ENCODE peak calls at places on chromosomes 12 and 14, in ten cellular contexts. One of them, this sample, is unnamed.

GRCh38 chr12:10873374-10873773 is 10.7 kb downstream of the PRH1 start:
- DNase-seq in psoas muscle: no peak
- DNase-seq in progenitor cell of endocrine pancreas: no peak
- DNase-seq in aorta: no peak
- DNase-seq in heart left ventricle: no peak
- DNase-seq in cardiac septum: no peak
- DNase-seq in epithelial cell of proximal tubule: no peak
- DNase-seq in astrocyte of the hippocampus: peak; percentile 74
- DNase-seq in anterior cingulate cortex: no peak
- DNase-seq in breast epithelium: no peak
- DNase-seq in this sample: no peak

GRCh38 chr12:3164454-3165310 is 87.5 kb downstream of the TSPAN9 start:
- DNase-seq in psoas muscle: peak; percentile 26
- DNase-seq in progenitor cell of endocrine pancreas: no peak
- DNase-seq in aorta: peak; percentile 55
- DNase-seq in heart left ventricle: no peak
- DNase-seq in cardiac septum: no peak
- DNase-seq in epithelial cell of proximal tubule: no peak
- DNase-seq in astrocyte of the hippocampus: no peak
- DNase-seq in anterior cingulate cortex: no peak
- DNase-seq in breast epithelium: no peak
- DNase-seq in this sample: no peak

GRCh38 chr14:23571701-23572523 is 4.3 kb upstream of the AP1G2 start:
- DNase-seq in psoas muscle: no peak
- DNase-seq in progenitor cell of endocrine pancreas: no peak
- DNase-seq in aorta: no peak
- DNase-seq in heart left ventricle: no peak
- DNase-seq in cardiac septum: no peak
- DNase-seq in epithelial cell of proximal tubule: no peak
- DNase-seq in astrocyte of the hippocampus: no peak
- DNase-seq in anterior cingulate cortex: no peak
- DNase-seq in breast epithelium: no peak
- DNase-seq in this sample: no peak

GRCh38 chr14:87873741-87874140 is 119.2 kb downstream of the GALC start:
- DNase-seq in psoas muscle: no peak
- DNase-seq in progenitor cell of endocrine pancreas: no peak
- DNase-seq in aorta: no peak
- DNase-seq in heart left ventricle: no peak
- DNase-seq in cardiac septum: no peak
- DNase-seq in epithelial cell of proximal tubule: no peak
- DNase-seq in astrocyte of the hippocampus: no peak
- DNase-seq in anterior cingulate cortex: no peak
- DNase-seq in breast epithelium: no peak
- DNase-seq in this sample: no peak

GRCh38 chr12:89556976-89557375 is 31.1 kb upstream of the POC1B start:
- DNase-seq in psoas muscle: no peak
- DNase-seq in progenitor cell of endocrine pancreas: no peak
- DNase-seq in aorta: no peak
- DNase-seq in heart left ventricle: no peak
- DNase-seq in cardiac septum: no peak
- DNase-seq in epithelial cell of proximal tubule: no peak
- DNase-seq in astrocyte of the hippocampus: no peak
- DNase-seq in anterior cingulate cortex: no peak
- DNase-seq in breast epithelium: no peak
- DNase-seq in this sample: no peak

GRCh38 chr14:90816686-90817436 is 631 bp upstream of the TTC7B start:
- DNase-seq in psoas muscle: no peak
- DNase-seq in progenitor cell of endocrine pancreas: no peak
- DNase-seq in aorta: no peak
- DNase-seq in heart left ventricle: no peak
- DNase-seq in cardiac septum: no peak
- DNase-seq in epithelial cell of proximal tubule: no peak
- DNase-seq in astrocyte of the hippocampus: no peak
- DNase-seq in anterior cingulate cortex: no peak
- DNase-seq in breast epithelium: no peak
- DNase-seq in this sample: no peak

GRCh38 chr12:105698047-105698446 is 367.6 kb downstream of the C12orf75 start:
- DNase-seq in psoas muscle: no peak
- DNase-seq in progenitor cell of endocrine pancreas: no peak
- DNase-seq in aorta: no peak
- DNase-seq in heart left ventricle: no peak
- DNase-seq in cardiac septum: no peak
- DNase-seq in epithelial cell of proximal tubule: no peak
- DNase-seq in astrocyte of the hippocampus: no peak
- DNase-seq in anterior cingulate cortex: no peak
- DNase-seq in breast epithelium: no peak
- DNase-seq in this sample: no peak

GRCh38 chr14:69298131-69299071 is 38.4 kb downstream of the GALNT16 start:
- DNase-seq in psoas muscle: no peak
- DNase-seq in progenitor cell of endocrine pancreas: no peak
- DNase-seq in aorta: peak; percentile 26
- DNase-seq in heart left ventricle: no peak
- DNase-seq in cardiac septum: peak; percentile 71
- DNase-seq in epithelial cell of proximal tubule: no peak
- DNase-seq in astrocyte of the hippocampus: no peak
- DNase-seq in anterior cingulate cortex: peak; percentile 11
- DNase-seq in breast epithelium: no peak
- DNase-seq in this sample: no peak

GRCh38 chr12:122888232-122888752 is 7.6 kb downstream of the VPS37B start:
- DNase-seq in psoas muscle: no peak
- DNase-seq in progenitor cell of endocrine pancreas: no peak
- DNase-seq in aorta: no peak
- DNase-seq in heart left ventricle: peak; percentile 73
- DNase-seq in cardiac septum: peak; percentile 81
- DNase-seq in epithelial cell of proximal tubule: peak; percentile 98
- DNase-seq in astrocyte of the hippocampus: peak; percentile 89
- DNase-seq in anterior cingulate cortex: no peak
- DNase-seq in breast epithelium: peak; percentile 98
- DNase-seq in this sample: no peak

GRCh38 chr14:68245146-68246073 is 425.8 kb downstream of the RAD51B start:
- DNase-seq in psoas muscle: no peak
- DNase-seq in progenitor cell of endocrine pancreas: no peak
- DNase-seq in aorta: no peak
- DNase-seq in heart left ventricle: peak; percentile 32
- DNase-seq in cardiac septum: no peak
- DNase-seq in epithelial cell of proximal tubule: no peak
- DNase-seq in astrocyte of the hippocampus: peak; percentile 58
- DNase-seq in anterior cingulate cortex: no peak
- DNase-seq in breast epithelium: no peak
- DNase-seq in this sample: no peak

GRCh38 chr12:28253175-28253641 is 63.0 kb downstream of the CCDC91 start:
- DNase-seq in psoas muscle: no peak
- DNase-seq in progenitor cell of endocrine pancreas: no peak
- DNase-seq in aorta: no peak
- DNase-seq in heart left ventricle: no peak
- DNase-seq in cardiac septum: no peak
- DNase-seq in epithelial cell of proximal tubule: no peak
- DNase-seq in astrocyte of the hippocampus: peak; percentile 75
- DNase-seq in anterior cingulate cortex: no peak
- DNase-seq in breast epithelium: no peak
- DNase-seq in this sample: no peak

GRCh38 chr14:58625438-58625837 is 12.3 kb upstream of the DACT1 start:
- DNase-seq in psoas muscle: no peak
- DNase-seq in progenitor cell of endocrine pancreas: no peak
- DNase-seq in aorta: no peak
- DNase-seq in heart left ventricle: no peak
- DNase-seq in cardiac septum: no peak
- DNase-seq in epithelial cell of proximal tubule: no peak
- DNase-seq in astrocyte of the hippocampus: no peak
- DNase-seq in anterior cingulate cortex: no peak
- DNase-seq in breast epithelium: no peak
- DNase-seq in this sample: no peak

GRCh38 chr14:72521968-72522741 is 371.7 kb downstream of the DPF3 start:
- DNase-seq in psoas muscle: no peak
- DNase-seq in progenitor cell of endocrine pancreas: no peak
- DNase-seq in aorta: no peak
- DNase-seq in heart left ventricle: no peak
- DNase-seq in cardiac septum: no peak
- DNase-seq in epithelial cell of proximal tubule: no peak
- DNase-seq in astrocyte of the hippocampus: no peak
- DNase-seq in anterior cingulate cortex: no peak
- DNase-seq in breast epithelium: no peak
- DNase-seq in this sample: no peak

GRCh38 chr12:92145731-92146496 is at the start of gene BTG1:
- DNase-seq in psoas muscle: peak; percentile 99
- DNase-seq in progenitor cell of endocrine pancreas: peak; percentile 98
- DNase-seq in aorta: peak; percentile 99
- DNase-seq in heart left ventricle: peak; percentile 99
- DNase-seq in cardiac septum: peak; percentile 99
- DNase-seq in epithelial cell of proximal tubule: peak; percentile 97
- DNase-seq in astrocyte of the hippocampus: peak; percentile 100
- DNase-seq in anterior cingulate cortex: peak; percentile 100
- DNase-seq in breast epithelium: peak; percentile 99
- DNase-seq in this sample: peak; percentile 71

GRCh38 chr12:128844031-128844635 is 9.1 kb upstream of the GLT1D1 start:
- DNase-seq in psoas muscle: no peak
- DNase-seq in progenitor cell of endocrine pancreas: no peak
- DNase-seq in aorta: peak; percentile 36
- DNase-seq in heart left ventricle: peak; percentile 38
- DNase-seq in cardiac septum: peak; percentile 85
- DNase-seq in epithelial cell of proximal tubule: no peak
- DNase-seq in astrocyte of the hippocampus: no peak
- DNase-seq in anterior cingulate cortex: no peak
- DNase-seq in breast epithelium: no peak
- DNase-seq in this sample: no peak

GRCh38 chr14:105533391-105533790 is 7.0 kb downstream of the TMEM121 start:
- DNase-seq in psoas muscle: peak; percentile 44
- DNase-seq in progenitor cell of endocrine pancreas: no peak
- DNase-seq in aorta: peak; percentile 72
- DNase-seq in heart left ventricle: no peak
- DNase-seq in cardiac septum: no peak
- DNase-seq in epithelial cell of proximal tubule: no peak
- DNase-seq in astrocyte of the hippocampus: no peak
- DNase-seq in anterior cingulate cortex: no peak
- DNase-seq in breast epithelium: no peak
- DNase-seq in this sample: no peak

GRCh38 chr12:68447807-68448138 is 115.6 kb upstream of the MDM1 start:
- DNase-seq in psoas muscle: no peak
- DNase-seq in progenitor cell of endocrine pancreas: no peak
- DNase-seq in aorta: no peak
- DNase-seq in heart left ventricle: no peak
- DNase-seq in cardiac septum: no peak
- DNase-seq in epithelial cell of proximal tubule: no peak
- DNase-seq in astrocyte of the hippocampus: no peak
- DNase-seq in anterior cingulate cortex: no peak
- DNase-seq in breast epithelium: no peak
- DNase-seq in this sample: no peak

GRCh38 chr14:71452535-71452934 is 479.7 kb upstream of the RGS6 start:
- DNase-seq in psoas muscle: no peak
- DNase-seq in progenitor cell of endocrine pancreas: no peak
- DNase-seq in aorta: no peak
- DNase-seq in heart left ventricle: no peak
- DNase-seq in cardiac septum: no peak
- DNase-seq in epithelial cell of proximal tubule: no peak
- DNase-seq in astrocyte of the hippocampus: no peak
- DNase-seq in anterior cingulate cortex: no peak
- DNase-seq in breast epithelium: no peak
- DNase-seq in this sample: no peak

GRCh38 chr12:37547611-37548010 is 769.0 kb upstream of the ALG10B start:
- DNase-seq in psoas muscle: no peak
- DNase-seq in progenitor cell of endocrine pancreas: no peak
- DNase-seq in aorta: no peak
- DNase-seq in heart left ventricle: no peak
- DNase-seq in cardiac septum: peak; percentile 19
- DNase-seq in epithelial cell of proximal tubule: no peak
- DNase-seq in astrocyte of the hippocampus: no peak
- DNase-seq in anterior cingulate cortex: no peak
- DNase-seq in breast epithelium: no peak
- DNase-seq in this sample: no peak

GRCh38 chr12:103632554-103633216 is 45.6 kb downstream of the STAB2 start:
- DNase-seq in psoas muscle: peak; percentile 56
- DNase-seq in progenitor cell of endocrine pancreas: peak; percentile 55
- DNase-seq in aorta: no peak
- DNase-seq in heart left ventricle: no peak
- DNase-seq in cardiac septum: peak; percentile 76
- DNase-seq in epithelial cell of proximal tubule: no peak
- DNase-seq in astrocyte of the hippocampus: peak; percentile 46
- DNase-seq in anterior cingulate cortex: no peak
- DNase-seq in breast epithelium: peak; percentile 19
- DNase-seq in this sample: no peak

GRCh38 chr12:11162494-11162893 is 8.5 kb upstream of the SMIM10L1 start:
- DNase-seq in psoas muscle: no peak
- DNase-seq in progenitor cell of endocrine pancreas: no peak
- DNase-seq in aorta: no peak
- DNase-seq in heart left ventricle: no peak
- DNase-seq in cardiac septum: no peak
- DNase-seq in epithelial cell of proximal tubule: no peak
- DNase-seq in astrocyte of the hippocampus: no peak
- DNase-seq in anterior cingulate cortex: no peak
- DNase-seq in breast epithelium: no peak
- DNase-seq in this sample: no peak

GRCh38 chr12:1830981-1831930 is 10.9 kb downstream of the LRTM2 start:
- DNase-seq in psoas muscle: peak; percentile 90
- DNase-seq in progenitor cell of endocrine pancreas: peak; percentile 97
- DNase-seq in aorta: peak; percentile 82
- DNase-seq in heart left ventricle: peak; percentile 74
- DNase-seq in cardiac septum: no peak
- DNase-seq in epithelial cell of proximal tubule: no peak
- DNase-seq in astrocyte of the hippocampus: peak; percentile 92
- DNase-seq in anterior cingulate cortex: no peak
- DNase-seq in breast epithelium: peak; percentile 80
- DNase-seq in this sample: no peak

GRCh38 chr12:48980389-48980952 is 2.3 kb downstream of the WNT1 start:
- DNase-seq in psoas muscle: peak; percentile 64
- DNase-seq in progenitor cell of endocrine pancreas: no peak
- DNase-seq in aorta: peak; percentile 77
- DNase-seq in heart left ventricle: no peak
- DNase-seq in cardiac septum: no peak
- DNase-seq in epithelial cell of proximal tubule: no peak
- DNase-seq in astrocyte of the hippocampus: no peak
- DNase-seq in anterior cingulate cortex: no peak
- DNase-seq in breast epithelium: no peak
- DNase-seq in this sample: no peak

GRCh38 chr14:94111276-94112095 is 950 bp downstream of the IFI27 start:
- DNase-seq in psoas muscle: no peak
- DNase-seq in progenitor cell of endocrine pancreas: no peak
- DNase-seq in aorta: no peak
- DNase-seq in heart left ventricle: peak; percentile 48
- DNase-seq in cardiac septum: no peak
- DNase-seq in epithelial cell of proximal tubule: no peak
- DNase-seq in astrocyte of the hippocampus: no peak
- DNase-seq in anterior cingulate cortex: no peak
- DNase-seq in breast epithelium: peak; percentile 16
- DNase-seq in this sample: no peak

GRCh38 chr14:38536376-38537038 is 280.6 kb upstream of the CLEC14A start:
- DNase-seq in psoas muscle: no peak
- DNase-seq in progenitor cell of endocrine pancreas: no peak
- DNase-seq in aorta: no peak
- DNase-seq in heart left ventricle: no peak
- DNase-seq in cardiac septum: no peak
- DNase-seq in epithelial cell of proximal tubule: no peak
- DNase-seq in astrocyte of the hippocampus: no peak
- DNase-seq in anterior cingulate cortex: no peak
- DNase-seq in breast epithelium: no peak
- DNase-seq in this sample: no peak

GRCh38 chr12:48002179-48002601 is 2.1 kb downstream of the COL2A1 start:
- DNase-seq in psoas muscle: no peak
- DNase-seq in progenitor cell of endocrine pancreas: no peak
- DNase-seq in aorta: no peak
- DNase-seq in heart left ventricle: no peak
- DNase-seq in cardiac septum: no peak
- DNase-seq in epithelial cell of proximal tubule: no peak
- DNase-seq in astrocyte of the hippocampus: no peak
- DNase-seq in anterior cingulate cortex: no peak
- DNase-seq in breast epithelium: no peak
- DNase-seq in this sample: no peak

GRCh38 chr12:115611477-115611876 is 666.0 kb downstream of the MED13L start:
- DNase-seq in psoas muscle: peak; percentile 61
- DNase-seq in progenitor cell of endocrine pancreas: no peak
- DNase-seq in aorta: no peak
- DNase-seq in heart left ventricle: peak; percentile 74
- DNase-seq in cardiac septum: no peak
- DNase-seq in epithelial cell of proximal tubule: no peak
- DNase-seq in astrocyte of the hippocampus: no peak
- DNase-seq in anterior cingulate cortex: no peak
- DNase-seq in breast epithelium: no peak
- DNase-seq in this sample: no peak

GRCh38 chr12:6171409-6172015 is 28.7 kb upstream of the CD9 start:
- DNase-seq in psoas muscle: peak; percentile 71
- DNase-seq in progenitor cell of endocrine pancreas: no peak
- DNase-seq in aorta: no peak
- DNase-seq in heart left ventricle: peak; percentile 84
- DNase-seq in cardiac septum: peak; percentile 82
- DNase-seq in epithelial cell of proximal tubule: no peak
- DNase-seq in astrocyte of the hippocampus: no peak
- DNase-seq in anterior cingulate cortex: no peak
- DNase-seq in breast epithelium: no peak
- DNase-seq in this sample: no peak